ENCODE peak calls at places on chromosomes 3 and 15, in seven cellular contexts. V is IMR-90; P is stimulated activated CD4-positive, alpha-beta T cell treated with anti-CD3 and anti-CD28 coated beads, Interleukin-1b, Interleukin-23, amount 100 ng/mL, for 1 hour; T is nucleus accumbens; H is RPMI8226; G is NCI-H460; Z is HTR-8/SVneo. C is an unnamed sample.

GRCh38 chr3:15781131-15781530 is 16.6 kb downstream of the ANKRD28 start:
- DNase-seq in T (no peak), G (no peak), H (no peak), V (no peak), P (no peak), Z (no peak), C (no peak)

GRCh38 chr3:33636125-33636855 is 81.8 kb downstream of the CLASP2 start:
- DNase-seq in Z (peak; percentile 30), T (no peak), P (no peak), V (peak; percentile 78), H (peak; percentile 37), G (peak; percentile 44), C (no peak)

GRCh38 chr15:59434481-59434880 is 3.5 kb upstream of the FAM81A start:
- DNase-seq in H (no peak), T (no peak), G (no peak), P (no peak), V (no peak), Z (no peak), C (no peak)

GRCh38 chr3:44104668-44105321 is 136.9 kb upstream of the TOPAZ1 start:
- DNase-seq in H (peak; percentile 58), G (no peak), Z (peak; percentile 7), V (peak; percentile 16), P (peak; percentile 2), T (no peak), C (no peak)

GRCh38 chr3:124768812-124769211 is 38.6 kb downstream of the UMPS start:
- DNase-seq in G (no peak), V (no peak), P (no peak), H (peak; percentile 45), Z (no peak), T (no peak), C (no peak)

GRCh38 chr3:129575987-129576364 is 30.5 kb downstream of the PLXND1 start:
- DNase-seq in P (no peak), Z (no peak), T (no peak), V (no peak), G (no peak), H (peak; percentile 42), C (no peak)

GRCh38 chr3:185210621-185211157 is 43.2 kb downstream of the EHHADH start:
- DNase-seq in V (no peak), P (no peak), G (no peak), H (no peak), T (no peak), Z (no peak), C (no peak)

GRCh38 chr3:3127432-3128010 is 781 bp downstream of the TRNT1 start:
- DNase-seq in H (peak; percentile 40), Z (no peak), P (no peak), T (no peak), V (peak; percentile 11), G (peak; percentile 7), C (peak; percentile 8)

GRCh38 chr3:138186216-138186615 is 885 bp upstream of the ARMC8 start:
- DNase-seq in T (no peak), P (no peak), G (no peak), V (no peak), Z (no peak), H (no peak), C (no peak)

GRCh38 chr15:36428102-36428845 is 151.2 kb upstream of the CDIN1 start:
- DNase-seq in Z (peak; percentile 68), G (peak; percentile 94), T (no peak), H (no peak), V (peak; percentile 100), P (no peak), C (no peak)

GRCh38 chr15:58269455-58270414 is 131.6 kb downstream of the AQP9 start:
- DNase-seq in T (no peak), G (peak; percentile 29), V (peak; percentile 71), P (no peak), Z (peak; percentile 56), H (peak; percentile 79), C (no peak)

GRCh38 chr15:100614336-100614735 is 11.9 kb downstream of the ASB7 start:
- DNase-seq in T (no peak), G (no peak), H (no peak), P (no peak), V (no peak), Z (no peak), C (no peak)

GRCh38 chr3:49359623-49360022 is 1.5 kb upstream of the GPX1 start:
- DNase-seq in V (peak; percentile 56), G (no peak), T (no peak), Z (no peak), H (no peak), P (no peak), C (no peak)

GRCh38 chr3:24406900-24407299 is 87.8 kb downstream of the THRB start:
- DNase-seq in Z (no peak), V (no peak), T (no peak), H (no peak), G (no peak), P (no peak), C (no peak)

GRCh38 chr3:18425641-18426403 is 683 bp upstream of the SATB1 start:
- DNase-seq in G (no peak), Z (no peak), V (no peak), T (no peak), H (peak; percentile 58), P (no peak), C (peak; percentile 43)

GRCh38 chr3:134365766-134366065 is 8.5 kb downstream of the AMOTL2 start:
- DNase-seq in P (no peak), T (no peak), G (no peak), H (no peak), Z (no peak), V (no peak), C (no peak)

GRCh38 chr15:38128389-38128788 is 124.2 kb upstream of the SPRED1 start:
- DNase-seq in P (no peak), H (peak; percentile 53), V (peak; percentile 8), T (no peak), Z (no peak), G (no peak), C (no peak)